ENCODE peak calls at places on chromosomes 4 and X, in seven cellular contexts. U is CD4-positive, alpha-beta memory T cell; T is neuronal stem cell; O is AG10803; K is BJ; B is activated naive CD8-positive, alpha-beta T cell treated with anti-CD3 and anti-CD28 coated beads, Interleukin-2, amount 50 U/mL, for 16 hours; V is aorta. I is an unnamed sample.

GRCh38 chrX:134246282-134246681 is 9.3 kb downstream of the CCDC160 start:
- DNase-seq in U (no peak), T (no peak), O (peak), K (no peak), B (no peak), V (no peak), I (no peak)

GRCh38 chrX:78123190-78123589 is 16.3 kb downstream of the TAF9B start:
- DNase-seq in U (no peak), T (no peak), O (peak), K (no peak), B (no peak), V (no peak), I (no peak)

GRCh38 chr4:23312686-23313085 is 577.2 kb downstream of the PPARGC1A start:
- DNase-seq in U (no peak), T (no peak), O (no peak), K (no peak), B (no peak), V (no peak), I (no peak)

GRCh38 chrX:131617182-131617581 is 73.3 kb downstream of the OR13H1 start:
- DNase-seq in U (no peak), T (no peak), O (peak), K (peak), B (no peak), V (no peak), I (no peak)

GRCh38 chr4:68184923-68185322 is 55.3 kb upstream of the TMPRSS11F start:
- DNase-seq in U (no peak), T (no peak), O (no peak), K (no peak), B (no peak), V (no peak), I (no peak)

GRCh38 chr4:133152801-133153526 is 3.9 kb downstream of the PCDH10 start:
- DNase-seq in U (no peak), T (no peak), O (no peak), K (no peak), B (no peak), V (no peak), I (peak)

GRCh38 chr4:118981171-118981838 is 92.7 kb downstream of the SYNPO2 start:
- DNase-seq in U (no peak), T (peak), O (peak), K (no peak), B (no peak), V (no peak), I (peak)

GRCh38 chr4:2913168-2913567 is 50.0 kb downstream of the NOP14 start:
- DNase-seq in U (no peak), T (no peak), O (no peak), K (no peak), B (no peak), V (no peak), I (no peak)

GRCh38 chr4:184383497-184384055 is 90.8 kb downstream of the IRF2 start:
- DNase-seq in U (no peak), T (no peak), O (peak), K (peak), B (no peak), V (peak), I (peak)

GRCh38 chr4:124703154-124703553 is 9.4 kb downstream of the ANKRD50 start:
- DNase-seq in U (no peak), T (no peak), O (no peak), K (no peak), B (no peak), V (no peak), I (no peak)

GRCh38 chr4:84753318-84753972 is 170.5 kb downstream of the CDS1 start:
- DNase-seq in U (no peak), T (no peak), O (no peak), K (no peak), B (no peak), V (no peak), I (no peak)

GRCh38 chr4:185378264-185378663 is 17.5 kb downstream of the LRP2BP start:
- DNase-seq in U (no peak), T (no peak), O (no peak), K (no peak), B (no peak), V (no peak), I (no peak)

GRCh38 chr4:177455591-177455990 is 13.4 kb upstream of the AGA start:
- DNase-seq in U (no peak), T (no peak), O (peak), K (no peak), B (no peak), V (no peak), I (peak)

GRCh38 chr4:149959391-149959790 is 118.9 kb upstream of the DCLK2 start:
- DNase-seq in U (no peak), T (no peak), O (no peak), K (no peak), B (no peak), V (no peak), I (no peak)

GRCh38 chr4:109334129-109334528 is 31.7 kb upstream of the COL25A1 start:
- DNase-seq in U (no peak), T (no peak), O (no peak), K (no peak), B (no peak), V (no peak), I (no peak)

GRCh38 chrX:32867781-32868523 is 343.4 kb downstream of the DMD start:
- DNase-seq in U (no peak), T (no peak), O (no peak), K (no peak), B (no peak), V (no peak), I (no peak)

GRCh38 chr4:145845118-145845517 is 93.5 kb downstream of the ZNF827 start:
- DNase-seq in U (no peak), T (no peak), O (no peak), K (no peak), B (no peak), V (no peak), I (no peak)